ENCODE peak calls at places on chromosomes 5 and 9, in seven cellular contexts. G, S, J, V, Y, U and F are unnamed samples.

GRCh38 chr5:149412783-149413476 is 33.8 kb upstream of the IL17B start:
- DNase-seq in G (no peak), S (no peak), J (no peak), V (no peak), Y (no peak), U (no peak), F (no peak)

GRCh38 chr9:120374239-120374638 is 205.7 kb downstream of the CDK5RAP2 start:
- DNase-seq in G (no peak), S (no peak), J (no peak), V (no peak), Y (no peak), U (no peak), F (no peak)

GRCh38 chr5:91272858-91273257 is 110.3 kb downstream of the ARRDC3 start:
- DNase-seq in G (no peak), S (peak), J (no peak), V (no peak), Y (no peak), U (no peak), F (no peak)

GRCh38 chr5:135307143-135307903 is 91.7 kb downstream of the MACROH2A1 start:
- DNase-seq in G (no peak), S (no peak), J (peak), V (no peak), Y (no peak), U (no peak), F (no peak)

GRCh38 chr5:124104813-124105212 is 592.8 kb downstream of the CSNK1G3 start:
- DNase-seq in G (no peak), S (no peak), J (no peak), V (no peak), Y (no peak), U (no peak), F (no peak)

GRCh38 chr9:133375116-133375723 is 640 bp downstream of the SURF4 start:
- DNase-seq in G (no peak), S (peak), J (no peak), V (no peak), Y (peak), U (peak), F (no peak)

GRCh38 chr9:135992486-135993408 is 31.6 kb upstream of the UBAC1 start:
- DNase-seq in G (no peak), S (peak), J (peak), V (no peak), Y (peak), U (peak), F (peak)

GRCh38 chr5:150428106-150428876 is 15.6 kb upstream of the CD74 start:
- DNase-seq in G (no peak), S (no peak), J (no peak), V (no peak), Y (no peak), U (no peak), F (no peak)

GRCh38 chr5:102638316-102638715 is 116.8 kb upstream of the PAM start:
- DNase-seq in G (no peak), S (no peak), J (no peak), V (no peak), Y (no peak), U (no peak), F (no peak)